ENCODE peak calls at places on chromosome 17, in six cellular contexts. D is tibial nerve, A is esophagus squamous epithelium, E is stomach, B is kidney epithelial cell, U is tibial artery. I is an unnamed sample.

GRCh38 chr17:34892864-34893263 is 68.4 kb downstream of the CCT6B start:
- DNase-seq in D (no peak), A (no peak), E (no peak), B (no peak), U (no peak), I (no peak)

GRCh38 chr17:44898768-44899073 is 524 bp downstream of the EFTUD2 start:
- DNase-seq in D (no peak), A (no peak), E (no peak), B (no peak), U (no peak), I (no peak)

GRCh38 chr17:74123350-74123749 is 80.1 kb upstream of the RPL38 start:
- DNase-seq in D (no peak), A (no peak), E (no peak), B (no peak), U (no peak), I (no peak)

GRCh38 chr17:61710546-61710945 is 119.5 kb upstream of the NACA2 start:
- DNase-seq in D (no peak), A (no peak), E (no peak), B (no peak), U (no peak), I (no peak)

GRCh38 chr17:27577124-27577761 is 53.7 kb upstream of the LGALS9 start:
- DNase-seq in D (no peak), A (no peak), E (no peak), B (no peak), U (no peak), I (no peak)

GRCh38 chr17:4209611-4210010 is 54.2 kb downstream of the ANKFY1 start:
- DNase-seq in D (no peak), A (no peak), E (no peak), B (no peak), U (no peak), I (peak; percentile 36)

GRCh38 chr17:29346462-29346861 is 43.7 kb upstream of the TAOK1 start:
- DNase-seq in D (no peak), A (no peak), E (no peak), B (no peak), U (no peak), I (no peak)

GRCh38 chr17:56896217-56896967 is 17.5 kb downstream of the TRIM25 start:
- DNase-seq in D (no peak), A (no peak), E (peak; percentile 1), B (no peak), U (no peak), I (no peak)

GRCh38 chr17:78130439-78131101 is at the start of gene TMC8:
- DNase-seq in D (peak; percentile 39), A (no peak), E (peak; percentile 51), B (no peak), U (no peak), I (peak; percentile 33)

GRCh38 chr17:64423881-64424280 is 25.0 kb upstream of the MILR1 start:
- DNase-seq in D (no peak), A (no peak), E (no peak), B (no peak), U (no peak), I (no peak)

GRCh38 chr17:28086519-28086918 is 44.0 kb downstream of the NLK start:
- DNase-seq in D (no peak), A (no peak), E (no peak), B (no peak), U (no peak), I (no peak)

GRCh38 chr17:38636054-38636453 is 30.3 kb upstream of the SRCIN1 start:
- DNase-seq in D (no peak), A (no peak), E (no peak), B (no peak), U (peak; percentile 20), I (no peak)

GRCh38 chr17:21373034-21373433 is 3.1 kb upstream of the KCNJ12 start:
- DNase-seq in D (no peak), A (no peak), E (no peak), B (no peak), U (no peak), I (no peak)

GRCh38 chr17:31113939-31114338 is 19.2 kb downstream of the NF1 start:
- DNase-seq in D (no peak), A (no peak), E (no peak), B (no peak), U (no peak), I (no peak)

GRCh38 chr17:68172461-68172954 is 75.3 kb upstream of the AMZ2 start:
- DNase-seq in D (peak; percentile 90), A (peak; percentile 26), E (peak; percentile 82), B (no peak), U (peak; percentile 76), I (peak; percentile 73)

GRCh38 chr17:55334285-55334684 is 69.5 kb downstream of the HLF start:
- DNase-seq in D (no peak), A (no peak), E (no peak), B (no peak), U (no peak), I (no peak)

GRCh38 chr17:68346448-68346847 is 55.2 kb downstream of the ARSG start:
- DNase-seq in D (peak; percentile 7), A (no peak), E (peak; percentile 48), B (no peak), U (no peak), I (peak; percentile 31)

GRCh38 chr17:45273551-45273957 is 11.7 kb upstream of the SPATA32 start:
- DNase-seq in D (no peak), A (no peak), E (no peak), B (no peak), U (no peak), I (no peak)

GRCh38 chr17:8254881-8255280 is 5.8 kb downstream of the PFAS start:
- DNase-seq in D (no peak), A (no peak), E (no peak), B (no peak), U (no peak), I (no peak)

GRCh38 chr17:29158515-29159275 is 21.5 kb downstream of the MYO18A start:
- DNase-seq in D (no peak), A (no peak), E (no peak), B (no peak), U (no peak), I (no peak)

GRCh38 chr17:444879-445454 is 92.4 kb upstream of the RPH3AL start:
- DNase-seq in D (no peak), A (no peak), E (no peak), B (no peak), U (no peak), I (no peak)

DNA sequence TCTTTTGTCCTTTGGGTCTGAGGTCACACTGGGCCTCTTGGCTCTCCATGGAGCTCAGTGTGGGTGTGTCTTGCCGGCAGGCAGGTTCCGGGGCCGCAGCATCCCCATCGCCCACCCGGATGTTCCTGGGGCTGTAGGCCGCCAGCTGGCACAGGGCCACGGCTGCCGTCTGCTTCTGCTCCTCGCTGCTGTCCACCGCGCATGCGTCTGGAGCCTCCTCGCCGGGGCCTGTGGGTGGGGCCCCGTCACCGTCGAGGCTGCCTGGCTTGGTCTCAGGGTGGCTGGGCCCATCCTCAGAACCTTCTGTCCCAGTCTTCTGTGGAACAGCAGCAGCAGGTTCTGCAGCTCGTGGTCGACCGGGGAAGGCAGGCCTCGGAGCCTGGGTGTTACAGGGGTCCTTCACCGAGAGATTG is 9.6 kb downstream of the ZNF750 start:
- DNase-seq in D (no peak), A (no peak), E (no peak), B (no peak), U (no peak), I (peak; percentile 81)
- H3K36me3 ChIP-seq in D (peaks cover 44% of the 10 kb centered on the region), A (peaks cover 14% of the 10 kb centered on the region), E (peaks cover 46% of the 10 kb centered on the region), B (no peaks in the 10 kb centered on the region), U (peaks cover 5% of the 10 kb centered on the region), I (peaks cover 35% of the 10 kb centered on the region)

DNA sequence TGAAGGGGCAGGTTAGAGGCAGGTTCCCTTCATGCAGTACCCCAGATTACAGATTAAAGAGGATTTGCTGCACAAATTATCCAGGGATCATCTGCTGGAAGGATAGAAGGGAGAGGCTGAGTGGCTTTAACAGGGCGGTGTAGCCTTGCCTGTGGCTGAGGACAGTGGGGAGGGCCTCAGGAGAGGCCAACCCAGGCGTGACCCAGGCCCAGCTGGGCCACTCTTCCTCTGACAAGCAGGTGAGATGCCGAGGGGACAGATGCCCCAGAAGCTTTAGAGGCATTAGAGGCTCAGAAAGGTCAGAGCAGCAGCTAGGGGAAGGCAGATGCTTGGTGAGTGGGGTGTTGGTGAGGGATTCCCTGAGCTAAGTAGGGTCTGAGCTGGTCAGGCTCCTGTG is 18.1 kb upstream of the MTMR4 start:
- DNase-seq in D (no peak), A (no peak), E (no peak), B (no peak), U (no peak), I (no peak)
- H3K4me3 ChIP-seq in D (no peak overlapping the region), A (peak overlapping the region; percentile 78), E (peak overlapping the region; percentile 58), B (no peak overlapping the region), U (peak overlapping the region; percentile 67), I (peak overlapping the region; percentile 63)

GRCh38 chr17:2609091-2609490 is 15.6 kb downstream of the PAFAH1B1 start:
- DNase-seq in D (no peak), A (no peak), E (no peak), B (no peak), U (no peak), I (no peak)
- H3K36me3 ChIP-seq in D (no peaks in the 10 kb centered on the region), A (no peaks in the 10 kb centered on the region), E (no peaks in the 10 kb centered on the region), B (no peaks in the 10 kb centered on the region), U (no peaks in the 10 kb centered on the region), I (no peaks in the 10 kb centered on the region)

GRCh38 chr17:42677012-42677857 is 441 bp upstream of the PLEKHH3 start:
- DNase-seq in D (peak; percentile 100), A (peak; percentile 98), E (peak; percentile 100), B (peak; percentile 94), U (peak; percentile 100), I (peak; percentile 100)

GRCh38 chr17:42675348-42675983 is 1.3 kb downstream of the PLEKHH3 start:
- DNase-seq in D (no peak), A (no peak), E (peak; percentile 77), B (no peak), U (peak; percentile 85), I (peak; percentile 62)

GRCh38 chr17:42676424-42677011 is at the start of gene PLEKHH3:
- DNase-seq in D (no peak), A (no peak), E (no peak), B (no peak), U (no peak), I (no peak)

GRCh38 chr17:42674755-42675347 is 1.9 kb downstream of the PLEKHH3 start:
- DNase-seq in D (no peak), A (no peak), E (peak; percentile 66), B (no peak), U (no peak), I (peak; percentile 38)

GRCh38 chr17:42675984-42676423 is 790 bp downstream of the PLEKHH3 start:
- DNase-seq in D (no peak), A (no peak), E (peak; percentile 82), B (no peak), U (peak; percentile 85), I (peak; percentile 56)
- H3K4me3 ChIP-seq in D (peak overlapping the region; percentile 73), A (peak overlapping the region; percentile 96), E (peak overlapping the region; percentile 96), B (peak overlapping the region; percentile 89), U (peak overlapping the region; percentile 70), I (peak overlapping the region; percentile 95)

DNA sequence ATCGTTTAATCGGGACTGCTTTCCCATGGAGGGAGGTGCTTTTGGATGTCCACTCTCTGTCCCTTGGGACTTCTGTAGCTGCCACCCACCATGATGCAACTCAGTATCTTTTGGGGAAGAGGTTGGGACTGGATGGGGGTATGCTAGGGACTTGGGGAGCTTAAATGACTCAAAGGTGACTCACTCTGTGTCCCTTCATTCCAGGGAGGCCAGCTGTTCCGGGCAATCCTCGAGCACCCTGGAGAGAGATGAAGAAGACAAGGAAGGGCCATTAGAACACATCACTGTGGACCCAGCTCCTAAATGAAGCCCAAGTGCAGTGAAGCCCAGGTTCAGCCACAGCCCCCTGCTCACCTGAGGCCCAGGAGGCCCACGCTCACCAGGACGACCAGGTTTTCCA is 4.6 kb downstream of the COL1A1 start:
- DNase-seq in D (no peak), A (no peak), E (no peak), B (no peak), U (peak; percentile 84), I (no peak)
- H3K36me3 ChIP-seq in D (peaks cover 62% of the 10 kb centered on the region), A (peaks cover 7% of the 10 kb centered on the region), E (peaks cover 62% of the 10 kb centered on the region), B (peaks cover 6% of the 10 kb centered on the region), U (peaks cover 74% of the 10 kb centered on the region), I (peaks cover 32% of the 10 kb centered on the region)

I was measured in heart right ventricle.